ENCODE peak calls at places on chromosomes 12 and 14, in five cellular contexts. P is heart right ventricle, C is posterior cingulate gyrus, U is A549, A is fibroblast of mammary gland. L is an unnamed sample.

GRCh38 chr12:128928361-128928760 is 75.1 kb downstream of the GLT1D1 start:
- DNase-seq in P (no peak), C (no peak), U (no peak), A (no peak), L (no peak)

GRCh38 chr12:52156757-52157565 is 34.9 kb downstream of the KRT80 start:
- DNase-seq in P (peak), C (peak), U (peak), A (peak), L (peak)

GRCh38 chr14:68079941-68080697 is 260.5 kb downstream of the RAD51B start:
- DNase-seq in P (no peak), C (no peak), U (no peak), A (no peak), L (peak)

GRCh38 chr14:64757601-64758000 is 53.4 kb downstream of the PLEKHG3 start:
- DNase-seq in P (no peak), C (peak), U (no peak), A (no peak), L (no peak)

GRCh38 chr14:57168138-57168695 is 100.5 kb downstream of the EXOC5 start:
- DNase-seq in P (no peak), C (no peak), U (no peak), A (peak), L (no peak)

GRCh38 chr12:124916370-124917134 is 2.1 kb upstream of the UBC start:
- DNase-seq in P (no peak), C (peak), U (no peak), A (peak), L (peak)

GRCh38 chr12:123602651-123603195 is 824 bp downstream of the DDX55 start:
- DNase-seq in P (no peak), C (no peak), U (no peak), A (peak), L (peak)

GRCh38 chr14:55957950-55958349 is 160.3 kb upstream of the PELI2 start:
- DNase-seq in P (no peak), C (no peak), U (no peak), A (no peak), L (no peak)

GRCh38 chr14:96565811-96566210 is 63.6 kb downstream of the PAPOLA start:
- DNase-seq in P (no peak), C (no peak), U (no peak), A (no peak), L (no peak)

GRCh38 chr12:25692115-25693035 is 139.3 kb upstream of the LMNTD1 start:
- DNase-seq in P (no peak), C (no peak), U (no peak), A (peak), L (no peak)

GRCh38 chr12:124125472-124125871 is 152.5 kb downstream of the ZNF664 start:
- DNase-seq in P (no peak), C (no peak), U (no peak), A (no peak), L (no peak)

GRCh38 chr14:36317650-36318049 is 2.8 kb downstream of the MBIP start:
- DNase-seq in P (no peak), C (no peak), U (peak), A (peak), L (no peak)

GRCh38 chr14:102095231-102095870 is 8.5 kb upstream of the HSP90AA1 start:
- DNase-seq in P (no peak), C (no peak), U (no peak), A (peak), L (no peak)

GRCh38 chr12:24373004-24373403 is 423.5 kb upstream of the SOX5 start:
- DNase-seq in P (no peak), C (no peak), U (no peak), A (no peak), L (no peak)

GRCh38 chr12:54232790-54233189 is 44.0 kb upstream of the SMUG1 start:
- DNase-seq in P (no peak), C (no peak), U (no peak), A (peak), L (peak)

GRCh38 chr14:35416108-35416750 is 11.7 kb upstream of the NFKBIA start:
- DNase-seq in P (no peak), C (no peak), U (no peak), A (no peak), L (no peak)

GRCh38 chr12:92778525-92778924 is 75.7 kb downstream of the PLEKHG7 start:
- DNase-seq in P (no peak), C (no peak), U (no peak), A (no peak), L (peak)

GRCh38 chr12:44431647-44432352 is 444.3 kb downstream of the NELL2 start:
- DNase-seq in P (no peak), C (no peak), U (no peak), A (no peak), L (no peak)

GRCh38 chr14:30798961-30799360 is 75.4 kb upstream of the COCH start:
- DNase-seq in P (no peak), C (no peak), U (no peak), A (no peak), L (no peak)

GRCh38 chr12:110741795-110742717 is 635 bp downstream of the PPP1CC start:
- DNase-seq in P (no peak), C (peak), U (no peak), A (peak), L (peak)

GRCh38 chr14:28101992-28102391 is 664.6 kb upstream of the FOXG1 start:
- DNase-seq in P (no peak), C (peak), U (no peak), A (no peak), L (no peak)

GRCh38 chr12:103745962-103746361 is 95.1 kb downstream of the NT5DC3 start:
- DNase-seq in P (no peak), C (no peak), U (no peak), A (no peak), L (no peak)

GRCh38 chr14:91261115-91261514 is 16.6 kb upstream of the GPR68 start:
- DNase-seq in P (no peak), C (peak), U (no peak), A (no peak), L (no peak)

GRCh38 chr12:52615208-52615868 is 3.0 kb downstream of the KRT73 start:
- DNase-seq in P (no peak), C (no peak), U (no peak), A (peak), L (no peak)

GRCh38 chr12:64450711-64451486 is 1.0 kb upstream of the TBK1 start:
- DNase-seq in P (no peak), C (no peak), U (no peak), A (peak), L (no peak)

GRCh38 chr12:98110516-98110915 is 404.9 kb upstream of the TMPO start:
- DNase-seq in P (no peak), C (no peak), U (no peak), A (no peak), L (no peak)

GRCh38 chr12:27142102-27142721 is 59.8 kb upstream of the C12orf71 start:
- DNase-seq in P (no peak), C (peak), U (peak), A (peak), L (peak)

GRCh38 chr12:46682148-46682547 is 143.6 kb downstream of the SLC38A4 start:
- DNase-seq in P (no peak), C (no peak), U (no peak), A (no peak), L (no peak)

GRCh38 chr12:53613821-53614220 is 12.4 kb downstream of the ATF7 start:
- DNase-seq in P (no peak), C (no peak), U (no peak), A (peak), L (no peak)

GRCh38 chr14:95303107-95303506 is 16.6 kb downstream of the CLMN start:
- DNase-seq in P (no peak), C (no peak), U (no peak), A (no peak), L (no peak)